ENCODE peak calls at places on chromosomes 1 and 21, in four cellular contexts. One of them, this sample, is unnamed.

GRCh38 chr1:67724928-67725560 is 40.0 kb downstream of the GADD45A start:
- DNase-seq in AG10803: peak; percentile 93
- DNase-seq in SK-N-SH: no peak
- DNase-seq in psoas muscle: peak; percentile 37
- DNase-seq in this sample: peak; percentile 97

GRCh38 chr1:39892611-39893595 is 8.8 kb downstream of the MYCL start:
- DNase-seq in AG10803: peak; percentile 83
- DNase-seq in SK-N-SH: no peak
- DNase-seq in psoas muscle: no peak
- DNase-seq in this sample: peak; percentile 92

GRCh38 chr21:37868896-37869295 is 47.4 kb downstream of the KCNJ6 start:
- DNase-seq in AG10803: peak; percentile 69
- DNase-seq in SK-N-SH: no peak
- DNase-seq in psoas muscle: no peak
- DNase-seq in this sample: no peak

GRCh38 chr1:168739908-168740307 is 10.9 kb upstream of the DPT start:
- DNase-seq in AG10803: no peak
- DNase-seq in SK-N-SH: no peak
- DNase-seq in psoas muscle: no peak
- DNase-seq in this sample: no peak

GRCh38 chr1:226813671-226814591 is 56.5 kb upstream of the PSEN2 start:
- DNase-seq in AG10803: no peak
- DNase-seq in SK-N-SH: no peak
- DNase-seq in psoas muscle: no peak
- DNase-seq in this sample: no peak

GRCh38 chr1:74858136-74858535 is 125.2 kb downstream of the TYW3 start:
- DNase-seq in AG10803: no peak
- DNase-seq in SK-N-SH: no peak
- DNase-seq in psoas muscle: no peak
- DNase-seq in this sample: no peak

GRCh38 chr1:1206376-1207253 is at the start of gene TNFRSF18:
- DNase-seq in AG10803: no peak
- DNase-seq in SK-N-SH: peak; percentile 62
- DNase-seq in psoas muscle: peak; percentile 13
- DNase-seq in this sample: no peak

GRCh38 chr1:150162862-150163706 is 13.4 kb downstream of the PLEKHO1 start:
- DNase-seq in AG10803: peak; percentile 99
- DNase-seq in SK-N-SH: peak; percentile 71
- DNase-seq in psoas muscle: peak; percentile 75
- DNase-seq in this sample: peak; percentile 98

GRCh38 chr1:112251766-112252506 is 144.1 kb upstream of the CTTNBP2NL start:
- DNase-seq in AG10803: peak; percentile 61
- DNase-seq in SK-N-SH: no peak
- DNase-seq in psoas muscle: no peak
- DNase-seq in this sample: peak; percentile 71

GRCh38 chr1:151537112-151537511 is 3.0 kb upstream of the TUFT1 start:
- DNase-seq in AG10803: peak; percentile 95
- DNase-seq in SK-N-SH: no peak
- DNase-seq in psoas muscle: no peak
- DNase-seq in this sample: peak; percentile 97

GRCh38 chr1:29786791-29787732 is 550.7 kb downstream of the PTPRU start:
- DNase-seq in AG10803: no peak
- DNase-seq in SK-N-SH: peak; percentile 19
- DNase-seq in psoas muscle: no peak
- DNase-seq in this sample: no peak

GRCh38 chr1:76079475-76080227 is 5.1 kb downstream of the ST6GALNAC3 start:
- DNase-seq in AG10803: no peak
- DNase-seq in SK-N-SH: no peak
- DNase-seq in psoas muscle: no peak
- DNase-seq in this sample: no peak

GRCh38 chr1:52913537-52913936 is 8.0 kb downstream of the ECHDC2 start:
- DNase-seq in AG10803: no peak
- DNase-seq in SK-N-SH: no peak
- DNase-seq in psoas muscle: no peak
- DNase-seq in this sample: no peak

GRCh38 chr1:45815667-45816458 is 12.5 kb downstream of the MAST2 start:
- DNase-seq in AG10803: peak; percentile 23
- DNase-seq in SK-N-SH: no peak
- DNase-seq in psoas muscle: no peak
- DNase-seq in this sample: peak; percentile 51

GRCh38 chr1:7576946-7577657 is 194.0 kb upstream of the VAMP3 start:
- DNase-seq in AG10803: peak; percentile 6
- DNase-seq in SK-N-SH: no peak
- DNase-seq in psoas muscle: no peak
- DNase-seq in this sample: no peak
- TF ChIP-seq CTCF in AG10803: peak; percentile 44
- TF ChIP-seq CTCF in SK-N-SH: no peak
- TF ChIP-seq CTCF in psoas muscle: no peak
- TF ChIP-seq CTCF in this sample: peak; percentile 30

GRCh38 chr1:36160949-36161485 is 5.1 kb downstream of the MAP7D1 start:
- DNase-seq in AG10803: peak; percentile 79
- DNase-seq in SK-N-SH: peak; percentile 86
- DNase-seq in psoas muscle: peak; percentile 71
- DNase-seq in this sample: peak; percentile 60
- TF ChIP-seq CTCF in AG10803: peak; percentile 46
- TF ChIP-seq CTCF in SK-N-SH: peak; percentile 64
- TF ChIP-seq CTCF in psoas muscle: peak; percentile 28
- TF ChIP-seq CTCF in this sample: peak; percentile 52

GRCh38 chr1:58249371-58249728 is 297.2 kb downstream of the OMA1 start:
- DNase-seq in AG10803: no peak
- DNase-seq in SK-N-SH: no peak
- DNase-seq in psoas muscle: no peak
- DNase-seq in this sample: no peak

GRCh38 chr1:58248067-58248466 is 298.5 kb downstream of the OMA1 start:
- DNase-seq in AG10803: no peak
- DNase-seq in SK-N-SH: no peak
- DNase-seq in psoas muscle: no peak
- DNase-seq in this sample: no peak

GRCh38 chr1:58250587-58250948 is 296.0 kb downstream of the OMA1 start:
- DNase-seq in AG10803: no peak
- DNase-seq in SK-N-SH: no peak
- DNase-seq in psoas muscle: no peak
- DNase-seq in this sample: no peak

GRCh38 chr1:58251415-58252073 is 295.0 kb downstream of the OMA1 start:
- DNase-seq in AG10803: no peak
- DNase-seq in SK-N-SH: peak; percentile 47
- DNase-seq in psoas muscle: no peak
- DNase-seq in this sample: no peak

GRCh38 chr1:58249729-58250586 is 296.6 kb downstream of the OMA1 start:
- DNase-seq in AG10803: peak; percentile 40
- DNase-seq in SK-N-SH: peak; percentile 84
- DNase-seq in psoas muscle: no peak
- DNase-seq in this sample: peak; percentile 18
- TF ChIP-seq CTCF in AG10803: no peak
- TF ChIP-seq CTCF in SK-N-SH: no peak
- TF ChIP-seq CTCF in psoas muscle: no peak
- TF ChIP-seq CTCF in this sample: no peak

GRCh38 chr1:12014141-12014981 is 4.9 kb upstream of the MIIP start:
- DNase-seq in AG10803: peak; percentile 62
- DNase-seq in SK-N-SH: no peak
- DNase-seq in psoas muscle: no peak
- DNase-seq in this sample: no peak
- TF ChIP-seq CTCF in AG10803: peak; percentile 19
- TF ChIP-seq CTCF in SK-N-SH: peak; percentile 31
- TF ChIP-seq CTCF in psoas muscle: no peak
- TF ChIP-seq CTCF in this sample: no peak

GRCh38 chr1:33841516-33841915 is 22.4 kb upstream of the HMGB4 start:
- DNase-seq in AG10803: peak; percentile 57
- DNase-seq in SK-N-SH: no peak
- DNase-seq in psoas muscle: no peak
- DNase-seq in this sample: peak; percentile 57

GRCh38 chr1:33836911-33837310 is 27.0 kb upstream of the HMGB4 start:
- DNase-seq in AG10803: no peak
- DNase-seq in SK-N-SH: no peak
- DNase-seq in psoas muscle: no peak
- DNase-seq in this sample: peak; percentile 37

GRCh38 chr1:33848205-33848604 is 15.7 kb upstream of the HMGB4 start:
- DNase-seq in AG10803: no peak
- DNase-seq in SK-N-SH: no peak
- DNase-seq in psoas muscle: no peak
- DNase-seq in this sample: no peak

GRCh38 chr1:33846861-33847260 is 17.0 kb upstream of the HMGB4 start:
- DNase-seq in AG10803: no peak
- DNase-seq in SK-N-SH: no peak
- DNase-seq in psoas muscle: no peak
- DNase-seq in this sample: no peak

GRCh38 chr1:33842348-33842747 is 21.5 kb upstream of the HMGB4 start:
- DNase-seq in AG10803: no peak
- DNase-seq in SK-N-SH: no peak
- DNase-seq in psoas muscle: no peak
- DNase-seq in this sample: no peak
- TF ChIP-seq CTCF in AG10803: peak; percentile 4
- TF ChIP-seq CTCF in SK-N-SH: no peak
- TF ChIP-seq CTCF in psoas muscle: no peak
- TF ChIP-seq CTCF in this sample: peak; percentile 12

GRCh38 chr1:214550339-214551051 is 907 bp downstream of the PTPN14 start:
- DNase-seq in AG10803: no peak
- DNase-seq in SK-N-SH: peak; percentile 24
- DNase-seq in psoas muscle: no peak
- DNase-seq in this sample: no peak
- TF ChIP-seq CTCF in AG10803: no peak
- TF ChIP-seq CTCF in SK-N-SH: no peak
- TF ChIP-seq CTCF in psoas muscle: no peak
- TF ChIP-seq CTCF in this sample: no peak

GRCh38 chr1:221696740-221697461 is 45.0 kb downstream of the DUSP10 start:
- DNase-seq in AG10803: no peak
- DNase-seq in SK-N-SH: no peak
- DNase-seq in psoas muscle: no peak
- DNase-seq in this sample: no peak
- TF ChIP-seq CTCF in AG10803: no peak
- TF ChIP-seq CTCF in SK-N-SH: no peak
- TF ChIP-seq CTCF in psoas muscle: no peak
- TF ChIP-seq CTCF in this sample: no peak

This sample was measured in fibroblast of the aortic adventitia.